ENCODE peak calls at places on chromosomes 12 and 14, in ten cellular contexts. One of them, this sample, is unnamed.
A peak's percentile ranks its signal among the peaks of the same experiment; 100 is the strongest.

GRCh38 chr12:85385406-85385805 is 105.4 kb downstream of the ALX1 start:
- DNase-seq in CD8-positive, alpha-beta T cell: no peak
- DNase-seq in left ventricle myocardium inferior: no peak
- DNase-seq in esophagus squamous epithelium: no peak
- DNase-seq in colonic mucosa: no peak
- DNase-seq in uterus: no peak
- DNase-seq in tibial artery: no peak
- DNase-seq in heart left ventricle: no peak
- DNase-seq in endothelial cell of umbilical vein: peak; percentile 67
- DNase-seq in ovary: no peak
- DNase-seq in this sample: no peak

GRCh38 chr12:100753837-100754236 is 40.7 kb upstream of the ANO4 start:
- DNase-seq in CD8-positive, alpha-beta T cell: no peak
- DNase-seq in left ventricle myocardium inferior: no peak
- DNase-seq in esophagus squamous epithelium: no peak
- DNase-seq in colonic mucosa: no peak
- DNase-seq in uterus: no peak
- DNase-seq in tibial artery: no peak
- DNase-seq in heart left ventricle: no peak
- DNase-seq in endothelial cell of umbilical vein: no peak
- DNase-seq in ovary: no peak
- DNase-seq in this sample: no peak

GRCh38 chr12:237026-237815 is 23.3 kb upstream of the SLC6A12 start:
- DNase-seq in CD8-positive, alpha-beta T cell: no peak
- DNase-seq in left ventricle myocardium inferior: no peak
- DNase-seq in esophagus squamous epithelium: no peak
- DNase-seq in colonic mucosa: peak; percentile 56
- DNase-seq in uterus: no peak
- DNase-seq in tibial artery: peak; percentile 5
- DNase-seq in heart left ventricle: no peak
- DNase-seq in endothelial cell of umbilical vein: no peak
- DNase-seq in ovary: no peak
- DNase-seq in this sample: no peak

GRCh38 chr12:23949212-23950010 is at the start of gene SOX5:
- DNase-seq in CD8-positive, alpha-beta T cell: no peak
- DNase-seq in left ventricle myocardium inferior: peak; percentile 34
- DNase-seq in esophagus squamous epithelium: no peak
- DNase-seq in colonic mucosa: no peak
- DNase-seq in uterus: peak; percentile 18
- DNase-seq in tibial artery: peak; percentile 24
- DNase-seq in heart left ventricle: peak; percentile 47
- DNase-seq in endothelial cell of umbilical vein: peak; percentile 49
- DNase-seq in ovary: peak; percentile 20
- DNase-seq in this sample: peak; percentile 53

GRCh38 chr14:98137626-98138025 is 1134.4 kb downstream of the BCL11B start:
- DNase-seq in CD8-positive, alpha-beta T cell: no peak
- DNase-seq in left ventricle myocardium inferior: no peak
- DNase-seq in esophagus squamous epithelium: no peak
- DNase-seq in colonic mucosa: no peak
- DNase-seq in uterus: no peak
- DNase-seq in tibial artery: no peak
- DNase-seq in heart left ventricle: no peak
- DNase-seq in endothelial cell of umbilical vein: no peak
- DNase-seq in ovary: no peak
- DNase-seq in this sample: no peak

GRCh38 chr14:50816419-50817047 is 14.4 kb downstream of the NIN start:
- DNase-seq in CD8-positive, alpha-beta T cell: no peak
- DNase-seq in left ventricle myocardium inferior: no peak
- DNase-seq in esophagus squamous epithelium: no peak
- DNase-seq in colonic mucosa: no peak
- DNase-seq in uterus: no peak
- DNase-seq in tibial artery: no peak
- DNase-seq in heart left ventricle: no peak
- DNase-seq in endothelial cell of umbilical vein: peak; percentile 73
- DNase-seq in ovary: peak; percentile 47
- DNase-seq in this sample: no peak

GRCh38 chr12:19110541-19110940 is 19.0 kb upstream of the PLEKHA5 start:
- DNase-seq in CD8-positive, alpha-beta T cell: no peak
- DNase-seq in left ventricle myocardium inferior: no peak
- DNase-seq in esophagus squamous epithelium: no peak
- DNase-seq in colonic mucosa: no peak
- DNase-seq in uterus: no peak
- DNase-seq in tibial artery: no peak
- DNase-seq in heart left ventricle: no peak
- DNase-seq in endothelial cell of umbilical vein: no peak
- DNase-seq in ovary: no peak
- DNase-seq in this sample: no peak

GRCh38 chr12:21276826-21277225 is 57.9 kb downstream of the SLCO1A2 start:
- DNase-seq in CD8-positive, alpha-beta T cell: no peak
- DNase-seq in left ventricle myocardium inferior: no peak
- DNase-seq in esophagus squamous epithelium: no peak
- DNase-seq in colonic mucosa: no peak
- DNase-seq in uterus: no peak
- DNase-seq in tibial artery: no peak
- DNase-seq in heart left ventricle: no peak
- DNase-seq in endothelial cell of umbilical vein: peak; percentile 15
- DNase-seq in ovary: no peak
- DNase-seq in this sample: no peak

DNA sequence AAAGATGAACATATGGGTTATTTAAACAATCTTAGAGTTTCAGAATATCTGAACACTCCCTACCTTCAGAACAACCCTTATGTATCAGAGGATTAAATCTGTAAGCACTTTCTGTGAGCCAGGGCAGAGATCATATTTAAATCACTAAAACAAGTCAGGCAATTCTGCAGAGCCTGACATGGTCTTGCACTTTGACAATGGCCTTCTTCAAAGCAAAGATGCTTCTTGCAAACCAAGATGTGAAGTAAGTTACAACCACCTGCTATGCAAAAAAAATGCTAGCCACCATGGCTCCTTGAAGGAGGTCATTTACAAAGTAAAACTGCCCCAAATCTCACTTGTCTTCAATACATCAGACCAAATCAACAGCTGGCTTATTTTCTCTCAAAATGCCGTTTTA is 3.2 kb downstream of the PPP1CC start:
- DNase-seq in CD8-positive, alpha-beta T cell: no peak
- DNase-seq in left ventricle myocardium inferior: no peak
- DNase-seq in esophagus squamous epithelium: no peak
- DNase-seq in colonic mucosa: no peak
- DNase-seq in uterus: no peak
- DNase-seq in tibial artery: no peak
- DNase-seq in heart left ventricle: no peak
- DNase-seq in endothelial cell of umbilical vein: no peak
- DNase-seq in ovary: no peak
- DNase-seq in this sample: no peak
- H3K4me3 ChIP-seq in CD8-positive, alpha-beta T cell: peak overlapping the region; percentile 33
- H3K4me3 ChIP-seq in left ventricle myocardium inferior: peak overlapping the region; percentile 100
- H3K4me3 ChIP-seq in esophagus squamous epithelium: peak overlapping the region; percentile 80
- H3K4me3 ChIP-seq in colonic mucosa: no peak overlapping the region
- H3K4me3 ChIP-seq in uterus: peak overlapping the region; percentile 86
- H3K4me3 ChIP-seq in tibial artery: peak overlapping the region; percentile 4
- H3K4me3 ChIP-seq in heart left ventricle: peak overlapping the region; percentile 98
- H3K4me3 ChIP-seq in endothelial cell of umbilical vein: no peak overlapping the region
- H3K4me3 ChIP-seq in ovary: no peak overlapping the region
- H3K4me3 ChIP-seq in this sample: no peak overlapping the region

GRCh38 chr12:133204264-133204603 is 22.9 kb downstream of the ZNF268 start:
- DNase-seq in CD8-positive, alpha-beta T cell: no peak
- DNase-seq in left ventricle myocardium inferior: no peak
- DNase-seq in esophagus squamous epithelium: no peak
- DNase-seq in colonic mucosa: no peak
- DNase-seq in uterus: no peak
- DNase-seq in tibial artery: no peak
- DNase-seq in heart left ventricle: no peak
- DNase-seq in endothelial cell of umbilical vein: no peak
- DNase-seq in ovary: no peak
- DNase-seq in this sample: no peak

GRCh38 chr12:133203344-133204263 is 22.3 kb downstream of the ZNF268 start:
- DNase-seq in CD8-positive, alpha-beta T cell: no peak
- DNase-seq in left ventricle myocardium inferior: no peak
- DNase-seq in esophagus squamous epithelium: no peak
- DNase-seq in colonic mucosa: no peak
- DNase-seq in uterus: no peak
- DNase-seq in tibial artery: no peak
- DNase-seq in heart left ventricle: no peak
- DNase-seq in endothelial cell of umbilical vein: no peak
- DNase-seq in ovary: no peak
- DNase-seq in this sample: no peak

GRCh38 chr12:133206390-133206789 is 25.1 kb downstream of the ZNF268 start:
- DNase-seq in CD8-positive, alpha-beta T cell: no peak
- DNase-seq in left ventricle myocardium inferior: no peak
- DNase-seq in esophagus squamous epithelium: no peak
- DNase-seq in colonic mucosa: no peak
- DNase-seq in uterus: no peak
- DNase-seq in tibial artery: no peak
- DNase-seq in heart left ventricle: no peak
- DNase-seq in endothelial cell of umbilical vein: no peak
- DNase-seq in ovary: no peak
- DNase-seq in this sample: no peak

GRCh38 chr12:133201888-133202287 is 20.6 kb downstream of the ZNF268 start:
- DNase-seq in CD8-positive, alpha-beta T cell: no peak
- DNase-seq in left ventricle myocardium inferior: no peak
- DNase-seq in esophagus squamous epithelium: no peak
- DNase-seq in colonic mucosa: no peak
- DNase-seq in uterus: no peak
- DNase-seq in tibial artery: no peak
- DNase-seq in heart left ventricle: no peak
- DNase-seq in endothelial cell of umbilical vein: no peak
- DNase-seq in ovary: no peak
- DNase-seq in this sample: no peak

DNA sequence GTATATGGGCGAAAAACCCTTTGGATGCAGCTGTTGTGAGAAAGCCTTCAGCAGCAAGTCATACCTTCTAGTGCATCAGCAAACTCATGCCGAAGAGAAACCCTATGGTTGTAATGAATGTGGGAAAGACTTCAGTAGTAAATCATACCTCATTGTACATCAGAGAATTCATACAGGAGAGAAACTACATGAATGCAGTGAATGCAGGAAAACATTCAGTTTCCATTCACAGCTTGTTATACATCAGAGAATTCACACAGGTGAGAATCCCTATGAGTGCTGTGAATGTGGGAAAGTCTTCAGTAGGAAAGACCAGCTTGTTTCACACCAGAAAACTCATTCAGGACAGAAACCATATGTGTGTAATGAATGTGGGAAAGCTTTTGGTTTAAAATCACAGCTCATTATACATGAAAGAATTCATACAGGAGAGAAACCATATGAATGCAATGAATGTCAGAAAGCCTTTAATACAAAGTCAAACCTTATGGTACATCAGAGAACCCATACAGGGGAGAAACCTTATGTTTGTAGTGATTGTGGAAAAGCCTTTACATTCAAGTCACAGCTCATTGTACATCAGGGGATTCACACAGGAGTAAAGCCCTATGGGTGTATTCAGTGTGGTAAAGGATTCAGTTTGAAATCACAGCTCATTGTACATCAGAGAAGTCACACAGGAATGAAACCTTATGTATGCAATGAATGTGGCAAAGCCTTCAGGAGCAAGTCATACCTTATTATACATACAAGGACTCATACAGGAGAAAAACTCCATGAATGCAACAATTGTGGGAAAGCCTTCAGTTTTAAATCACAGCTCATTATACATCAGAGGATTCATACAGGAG is 21.4 kb downstream of the ZNF268 start:
- DNase-seq in CD8-positive, alpha-beta T cell: no peak
- DNase-seq in left ventricle myocardium inferior: no peak
- DNase-seq in esophagus squamous epithelium: no peak
- DNase-seq in colonic mucosa: no peak
- DNase-seq in uterus: no peak
- DNase-seq in tibial artery: no peak
- DNase-seq in heart left ventricle: no peak
- DNase-seq in endothelial cell of umbilical vein: no peak
- DNase-seq in ovary: no peak
- DNase-seq in this sample: no peak
- H3K9me3 ChIP-seq in CD8-positive, alpha-beta T cell: peaks cover 62% of the 10 kb centered on the region
- H3K9me3 ChIP-seq in left ventricle myocardium inferior: peaks cover 89% of the 10 kb centered on the region
- H3K9me3 ChIP-seq in esophagus squamous epithelium: peaks cover 30% of the 10 kb centered on the region
- H3K9me3 ChIP-seq in colonic mucosa: peaks cover 30% of the 10 kb centered on the region
- H3K9me3 ChIP-seq in uterus: peaks cover 75% of the 10 kb centered on the region
- H3K9me3 ChIP-seq in tibial artery: peaks cover 79% of the 10 kb centered on the region
- H3K9me3 ChIP-seq in heart left ventricle: peaks cover 83% of the 10 kb centered on the region
- H3K9me3 ChIP-seq in endothelial cell of umbilical vein: peaks cover 39% of the 10 kb centered on the region
- H3K9me3 ChIP-seq in ovary: peaks cover 46% of the 10 kb centered on the region
- H3K9me3 ChIP-seq in this sample: peaks cover 2% of the 10 kb centered on the region

GRCh38 chr14:53851394-53852056 is 105.1 kb downstream of the BMP4 start:
- DNase-seq in CD8-positive, alpha-beta T cell: no peak
- DNase-seq in left ventricle myocardium inferior: no peak
- DNase-seq in esophagus squamous epithelium: no peak
- DNase-seq in colonic mucosa: no peak
- DNase-seq in uterus: no peak
- DNase-seq in tibial artery: no peak
- DNase-seq in heart left ventricle: no peak
- DNase-seq in endothelial cell of umbilical vein: no peak
- DNase-seq in ovary: no peak
- DNase-seq in this sample: no peak
- H3K4me1 ChIP-seq in CD8-positive, alpha-beta T cell: no peaks in the 10 kb centered on the region
- H3K4me1 ChIP-seq in left ventricle myocardium inferior: peaks cover 4% of the 10 kb centered on the region
- H3K4me1 ChIP-seq in esophagus squamous epithelium: no peaks in the 10 kb centered on the region
- H3K4me1 ChIP-seq in colonic mucosa: no peaks in the 10 kb centered on the region
- H3K4me1 ChIP-seq in uterus: no peaks in the 10 kb centered on the region
- H3K4me1 ChIP-seq in tibial artery: no peaks in the 10 kb centered on the region
- H3K4me1 ChIP-seq in heart left ventricle: no peaks in the 10 kb centered on the region
- H3K4me1 ChIP-seq in endothelial cell of umbilical vein: peaks cover 14% of the 10 kb centered on the region
- H3K4me1 ChIP-seq in ovary: no peaks in the 10 kb centered on the region
- H3K4me1 ChIP-seq in this sample: no peaks in the 10 kb centered on the region

GRCh38 chr12:49866859-49867579 is 24.1 kb upstream of the BCDIN3D start:
- DNase-seq in CD8-positive, alpha-beta T cell: peak; percentile 76
- DNase-seq in left ventricle myocardium inferior: peak; percentile 74
- DNase-seq in esophagus squamous epithelium: no peak
- DNase-seq in colonic mucosa: peak; percentile 81
- DNase-seq in uterus: peak; percentile 82
- DNase-seq in tibial artery: peak; percentile 64
- DNase-seq in heart left ventricle: peak; percentile 77
- DNase-seq in endothelial cell of umbilical vein: peak; percentile 42
- DNase-seq in ovary: peak; percentile 85
- DNase-seq in this sample: peak; percentile 55

GRCh38 chr12:49867580-49868341 is 24.9 kb upstream of the BCDIN3D start:
- DNase-seq in CD8-positive, alpha-beta T cell: no peak
- DNase-seq in left ventricle myocardium inferior: no peak
- DNase-seq in esophagus squamous epithelium: no peak
- DNase-seq in colonic mucosa: no peak
- DNase-seq in uterus: no peak
- DNase-seq in tibial artery: no peak
- DNase-seq in heart left ventricle: no peak
- DNase-seq in endothelial cell of umbilical vein: no peak
- DNase-seq in ovary: no peak
- DNase-seq in this sample: no peak

GRCh38 chr12:49868952-49869815 is 26.3 kb upstream of the BCDIN3D start:
- DNase-seq in CD8-positive, alpha-beta T cell: no peak
- DNase-seq in left ventricle myocardium inferior: peak; percentile 92
- DNase-seq in esophagus squamous epithelium: no peak
- DNase-seq in colonic mucosa: peak; percentile 61
- DNase-seq in uterus: peak; percentile 97
- DNase-seq in tibial artery: peak; percentile 86
- DNase-seq in heart left ventricle: peak; percentile 95
- DNase-seq in endothelial cell of umbilical vein: peak; percentile 100
- DNase-seq in ovary: peak; percentile 96
- DNase-seq in this sample: peak; percentile 44

GRCh38 chr12:49869816-49870500 is 27.1 kb upstream of the BCDIN3D start:
- DNase-seq in CD8-positive, alpha-beta T cell: no peak
- DNase-seq in left ventricle myocardium inferior: no peak
- DNase-seq in esophagus squamous epithelium: no peak
- DNase-seq in colonic mucosa: no peak
- DNase-seq in uterus: no peak
- DNase-seq in tibial artery: no peak
- DNase-seq in heart left ventricle: no peak
- DNase-seq in endothelial cell of umbilical vein: no peak
- DNase-seq in ovary: no peak
- DNase-seq in this sample: no peak

GRCh38 chr12:49868449-49868848 is 25.5 kb upstream of the BCDIN3D start:
- DNase-seq in CD8-positive, alpha-beta T cell: no peak
- DNase-seq in left ventricle myocardium inferior: peak; percentile 23
- DNase-seq in esophagus squamous epithelium: no peak
- DNase-seq in colonic mucosa: no peak
- DNase-seq in uterus: peak; percentile 36
- DNase-seq in tibial artery: no peak
- DNase-seq in heart left ventricle: peak; percentile 36
- DNase-seq in endothelial cell of umbilical vein: no peak
- DNase-seq in ovary: peak; percentile 44
- DNase-seq in this sample: no peak
- H3K4me3 ChIP-seq in CD8-positive, alpha-beta T cell: no peak overlapping the region
- H3K4me3 ChIP-seq in left ventricle myocardium inferior: peak overlapping the region; percentile 2
- H3K4me3 ChIP-seq in esophagus squamous epithelium: no peak overlapping the region
- H3K4me3 ChIP-seq in colonic mucosa: no peak overlapping the region
- H3K4me3 ChIP-seq in uterus: no peak overlapping the region
- H3K4me3 ChIP-seq in tibial artery: no peak overlapping the region
- H3K4me3 ChIP-seq in heart left ventricle: no peak overlapping the region
- H3K4me3 ChIP-seq in endothelial cell of umbilical vein: no peak overlapping the region
- H3K4me3 ChIP-seq in ovary: no peak overlapping the region
- H3K4me3 ChIP-seq in this sample: no peak overlapping the region